ENCODE peak calls at places on chromosomes 6 and 20, in six cellular contexts. N is AG09309; E is CD8-positive, alpha-beta memory T cell; S is CD8-positive, alpha-beta T cell; Y is cardiac fibroblast; M is mammary epithelial cell. Z is an unnamed sample.

GRCh38 chr6:143258945-143259344 is 191.6 kb downstream of the ADAT2 start:
- DNase-seq in N (no peak), E (no peak), S (no peak), Y (no peak), M (no peak), Z (no peak)

GRCh38 chr6:79438015-79438414 is 99.2 kb downstream of the LCA5 start:
- DNase-seq in N (no peak), E (no peak), S (no peak), Y (peak), M (peak), Z (no peak)

GRCh38 chr20:62019881-62020492 is 45.7 kb downstream of the TAF4 start:
- DNase-seq in N (no peak), E (no peak), S (no peak), Y (no peak), M (no peak), Z (no peak)

GRCh38 chr6:22875845-22876244 is 306.5 kb downstream of the HDGFL1 start:
- DNase-seq in N (no peak), E (no peak), S (no peak), Y (no peak), M (no peak), Z (no peak)

GRCh38 chr20:56748476-56749377 is 119.6 kb downstream of the TFAP2C start:
- DNase-seq in N (no peak), E (no peak), S (no peak), Y (no peak), M (no peak), Z (no peak)

GRCh38 chr20:45792513-45793118 is 862 bp downstream of the DNTTIP1 start:
- DNase-seq in N (no peak), E (no peak), S (no peak), Y (no peak), M (no peak), Z (no peak)

GRCh38 chr6:52049252-52050050 is 38.0 kb downstream of the PKHD1 start:
- DNase-seq in N (peak), E (no peak), S (no peak), Y (peak), M (peak), Z (no peak)

GRCh38 chr6:117911150-117911549 is 4.1 kb downstream of the SLC35F1 start:
- DNase-seq in N (no peak), E (no peak), S (no peak), Y (no peak), M (no peak), Z (no peak)

GRCh38 chr6:12602951-12603710 is 113.4 kb upstream of the PHACTR1 start:
- DNase-seq in N (peak), E (no peak), S (no peak), Y (peak), M (peak), Z (no peak)

GRCh38 chr6:131754088-131754487 is 43.3 kb upstream of the CTAGE9 start:
- DNase-seq in N (peak), E (no peak), S (no peak), Y (peak), M (no peak), Z (no peak)

GRCh38 chr20:17643531-17644188 is 38.4 kb downstream of the RRBP1 start:
- DNase-seq in N (no peak), E (no peak), S (no peak), Y (no peak), M (no peak), Z (no peak)

GRCh38 chr20:57060407-57061057 is 205.9 kb downstream of the BMP7 start:
- DNase-seq in N (no peak), E (no peak), S (no peak), Y (no peak), M (peak), Z (no peak)

GRCh38 chr6:113551168-113551567 is 306.0 kb upstream of the MARCKS start:
- DNase-seq in N (no peak), E (no peak), S (no peak), Y (no peak), M (no peak), Z (no peak)

GRCh38 chr6:39280247-39280731 is 33.9 kb downstream of the KCNK17 start:
- DNase-seq in N (no peak), E (no peak), S (no peak), Y (peak), M (peak), Z (no peak)

GRCh38 chr6:21826031-21826430 is 232.5 kb downstream of the SOX4 start:
- DNase-seq in N (no peak), E (no peak), S (no peak), Y (peak), M (peak), Z (no peak)

GRCh38 chr6:154197176-154197850 is 158.3 kb downstream of the OPRM1 start:
- DNase-seq in N (peak), E (no peak), S (no peak), Y (peak), M (peak), Z (no peak)

GRCh38 chr6:26232950-26233607 is 131.9 kb upstream of the BTN3A2 start:
- DNase-seq in N (no peak), E (no peak), S (peak), Y (peak), M (peak), Z (no peak)

GRCh38 chr6:28643017-28643740 is 117.5 kb downstream of the GPX5 start:
- DNase-seq in N (no peak), E (no peak), S (no peak), Y (peak), M (peak), Z (no peak)

GRCh38 chr6:678515-678914 is 14.4 kb downstream of the EXOC2 start:
- DNase-seq in N (no peak), E (no peak), S (no peak), Y (no peak), M (no peak), Z (no peak)

GRCh38 chr6:32212076-32212760 is 11.6 kb downstream of the NOTCH4 start:
- DNase-seq in N (no peak), E (no peak), S (no peak), Y (no peak), M (peak), Z (no peak)

GRCh38 chr6:44036196-44036595 is 91.1 kb downstream of the MRPL14 start:
- DNase-seq in N (no peak), E (no peak), S (no peak), Y (peak), M (peak), Z (peak)

GRCh38 chr6:35494161-35494563 is 2.7 kb downstream of the TEAD3 start:
- DNase-seq in N (no peak), E (no peak), S (no peak), Y (peak), M (no peak), Z (no peak)

GRCh38 chr6:94254689-94255088 is 835.3 kb upstream of the EPHA7 start:
- DNase-seq in N (no peak), E (no peak), S (no peak), Y (no peak), M (no peak), Z (no peak)

GRCh38 chr6:44093066-44093465 is 34.2 kb downstream of the MRPL14 start:
- DNase-seq in N (no peak), E (no peak), S (no peak), Y (no peak), M (no peak), Z (no peak)

GRCh38 chr20:63738687-63739128 is 868 bp upstream of the SLC2A4RG start:
- DNase-seq in N (no peak), E (peak), S (no peak), Y (peak), M (no peak), Z (peak)

GRCh38 chr20:63739129-63740069 is at the start of gene SLC2A4RG:
- DNase-seq in N (no peak), E (peak), S (peak), Y (peak), M (peak), Z (peak)

GRCh38 chr20:63740501-63741353 is 1.2 kb downstream of the SLC2A4RG start:
- DNase-seq in N (peak), E (peak), S (no peak), Y (peak), M (peak), Z (peak)

GRCh38 chr20:63741354-63741675 is 1.7 kb downstream of the SLC2A4RG start:
- DNase-seq in N (no peak), E (no peak), S (no peak), Y (no peak), M (no peak), Z (no peak)

DNA sequence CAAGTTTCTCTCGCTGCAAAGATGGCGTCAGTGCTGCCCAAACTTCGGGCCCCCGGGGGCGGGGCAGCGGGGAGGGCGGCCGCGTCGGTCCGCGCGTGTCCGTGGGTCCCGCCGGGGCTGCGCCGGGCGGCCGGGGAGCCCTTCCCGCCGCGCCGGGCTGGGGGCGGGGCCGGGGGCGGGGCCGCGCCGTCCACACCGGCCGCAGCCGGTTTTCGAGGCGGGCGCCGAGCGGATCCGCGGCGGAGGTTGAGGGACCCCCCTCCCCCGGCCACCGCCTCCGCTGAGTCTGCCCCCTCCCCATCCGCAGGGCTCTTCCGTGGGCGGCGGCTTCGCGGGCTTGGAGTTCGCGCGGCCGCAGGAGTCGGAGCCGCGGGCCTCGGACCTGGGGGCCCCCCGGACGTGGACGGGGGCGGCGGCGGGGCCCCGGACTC is 509 bp downstream of the SLC2A4RG start:
- DNase-seq in N (no peak), E (peak), S (peak), Y (peak), M (no peak), Z (peak)
- H3K4me3 ChIP-seq in N (peak), E (peak), S (peak), Y (peak), M (peak), Z (peak)

GRCh38 chr6:33856655-33857054 is 52.9 kb upstream of the MLN start:
- DNase-seq in N (no peak), E (peak), S (peak), Y (no peak), M (no peak), Z (no peak)
- H3K4me3 ChIP-seq in N (no peak), E (peak), S (peak), Y (no peak), M (no peak), Z (no peak)

GRCh38 chr6:34021839-34022190 is 124.1 kb downstream of the GRM4 start:
- DNase-seq in N (no peak), E (no peak), S (no peak), Y (no peak), M (no peak), Z (no peak)
- H3K4me3 ChIP-seq in N (no peak), E (no peak), S (no peak), Y (no peak), M (no peak), Z (no peak)

GRCh38 chr6:46453756-46454316 is 37.4 kb downstream of the RCAN2 start:
- DNase-seq in N (peak), E (no peak), S (no peak), Y (peak), M (no peak), Z (no peak)
- H3K4me3 ChIP-seq in N (no peak), E (no peak), S (no peak), Y (no peak), M (no peak), Z (no peak)